ENCODE peak calls at places on chromosomes 12 and 14, in five cellular contexts. K is IMR-90, J is HepG2, O is A549, Q is K562. S is an unnamed sample.

GRCh38 chr14:37147310-37147875 is 25.0 kb downstream of the SLC25A21 start:
- DNase-seq in K (no peak), J (no peak), O (no peak), Q (no peak), S (no peak)

GRCh38 chr12:54126696-54127537 is 61.9 kb downstream of the SMUG1 start:
- DNase-seq in K (no peak), J (no peak), O (no peak), Q (no peak), S (peak)

GRCh38 chr12:131087991-131088700 is 134.4 kb downstream of the ADGRD1 start:
- DNase-seq in K (no peak), J (no peak), O (no peak), Q (no peak), S (peak)

GRCh38 chr12:68040450-68041075 is 51.3 kb downstream of the IFNG-AS1 start:
- DNase-seq in K (peak), J (peak), O (peak), Q (peak), S (peak)

GRCh38 chr14:35121026-35121886 is 534 bp downstream of the PPP2R3C start:
- DNase-seq in K (no peak), J (no peak), O (no peak), Q (peak), S (no peak)

GRCh38 chr14:24080888-24081738 is 9.8 kb downstream of the CPNE6 start:
- DNase-seq in K (no peak), J (peak), O (peak), Q (peak), S (peak)

GRCh38 chr12:80441921-80442320 is 2.1 kb upstream of the PTPRQ start:
- DNase-seq in K (peak), J (no peak), O (no peak), Q (no peak), S (no peak)

GRCh38 chr12:77247542-77247941 is 182.2 kb upstream of the E2F7 start:
- DNase-seq in K (no peak), J (no peak), O (no peak), Q (no peak), S (no peak)

GRCh38 chr12:43004908-43005307 is 415.4 kb upstream of the PRICKLE1 start:
- DNase-seq in K (no peak), J (no peak), O (no peak), Q (no peak), S (no peak)

GRCh38 chr14:104114421-104115130 is 23.8 kb upstream of the KIF26A start:
- DNase-seq in K (no peak), J (no peak), O (no peak), Q (no peak), S (no peak)

GRCh38 chr14:54194501-54194900 is 202.3 kb upstream of the CDKN3 start:
- DNase-seq in K (no peak), J (no peak), O (no peak), Q (no peak), S (no peak)

GRCh38 chr14:94173471-94173884 is 644 bp upstream of the PPP4R4 start:
- DNase-seq in K (no peak), J (no peak), O (no peak), Q (peak), S (peak)

GRCh38 chr12:3081886-3082285 is 4.7 kb downstream of the TSPAN9 start:
- DNase-seq in K (peak), J (no peak), O (no peak), Q (no peak), S (no peak)

GRCh38 chr14:72644758-72645489 is 249.0 kb downstream of the DPF3 start:
- DNase-seq in K (peak), J (no peak), O (peak), Q (no peak), S (no peak)

GRCh38 chr14:100291305-100292075 is 14.8 kb downstream of the SLC25A29 start:
- DNase-seq in K (no peak), J (no peak), O (no peak), Q (no peak), S (peak)

GRCh38 chr14:40218282-40218941 is 786.2 kb upstream of the FBXO33 start:
- DNase-seq in K (no peak), J (no peak), O (no peak), Q (no peak), S (no peak)

GRCh38 chr14:46322076-46322475 is 329.5 kb downstream of the RPL10L start:
- DNase-seq in K (no peak), J (no peak), O (no peak), Q (no peak), S (no peak)

GRCh38 chr12:110590806-110591326 is 7.7 kb upstream of the PPTC7 start:
- DNase-seq in K (peak), J (peak), O (no peak), Q (no peak), S (no peak)

GRCh38 chr12:88142610-88142991 is 494 bp downstream of the TMTC3 start:
- DNase-seq in K (no peak), J (peak), O (peak), Q (no peak), S (peak)

GRCh38 chr12:11814362-11814761 is 164.9 kb downstream of the ETV6 start:
- DNase-seq in K (peak), J (peak), O (no peak), Q (no peak), S (no peak)

GRCh38 chr12:56451147-56451546 is 1.9 kb upstream of the TIMELESS start:
- DNase-seq in K (no peak), J (no peak), O (no peak), Q (no peak), S (no peak)

GRCh38 chr12:29039013-29039412 is 110.1 kb upstream of the FAR2 start:
- DNase-seq in K (peak), J (no peak), O (no peak), Q (no peak), S (no peak)

GRCh38 chr12:49440031-49440430 is 72.8 kb downstream of the SPATS2 start:
- DNase-seq in K (peak), J (peak), O (no peak), Q (no peak), S (no peak)

GRCh38 chr14:90388437-90388836 is 8.4 kb upstream of the CALM1 start:
- DNase-seq in K (peak), J (no peak), O (peak), Q (peak), S (peak)

GRCh38 chr14:36443374-36443773 is 76.7 kb downstream of the NKX2-1 start:
- DNase-seq in K (no peak), J (no peak), O (no peak), Q (no peak), S (no peak)

GRCh38 chr12:82904219-82904795 is 217.6 kb downstream of the TMTC2 start:
- DNase-seq in K (peak), J (no peak), O (no peak), Q (no peak), S (no peak)

GRCh38 chr14:92160619-92161018 is 38.9 kb downstream of the CPSF2 start:
- DNase-seq in K (peak), J (no peak), O (peak), Q (no peak), S (no peak)

GRCh38 chr14:22781606-22782000 is 15.1 kb downstream of the OXA1L start:
- DNase-seq in K (peak), J (no peak), O (no peak), Q (no peak), S (no peak)

GRCh38 chr12:132403636-132404434 is 74.4 kb upstream of the GALNT9 start:
- DNase-seq in K (no peak), J (no peak), O (no peak), Q (no peak), S (peak)

GRCh38 chr12:47244730-47245285 is 165.0 kb upstream of the AMIGO2 start:
- DNase-seq in K (no peak), J (no peak), O (no peak), Q (peak), S (no peak)

GRCh38 chr12:15583804-15584203 is 205.4 kb downstream of the EPS8 start:
- DNase-seq in K (no peak), J (no peak), O (no peak), Q (no peak), S (no peak)

GRCh38 chr12:76470028-76470939 is 89.3 kb downstream of the OSBPL8 start:
- DNase-seq in K (peak), J (no peak), O (peak), Q (peak), S (no peak)

DNA sequence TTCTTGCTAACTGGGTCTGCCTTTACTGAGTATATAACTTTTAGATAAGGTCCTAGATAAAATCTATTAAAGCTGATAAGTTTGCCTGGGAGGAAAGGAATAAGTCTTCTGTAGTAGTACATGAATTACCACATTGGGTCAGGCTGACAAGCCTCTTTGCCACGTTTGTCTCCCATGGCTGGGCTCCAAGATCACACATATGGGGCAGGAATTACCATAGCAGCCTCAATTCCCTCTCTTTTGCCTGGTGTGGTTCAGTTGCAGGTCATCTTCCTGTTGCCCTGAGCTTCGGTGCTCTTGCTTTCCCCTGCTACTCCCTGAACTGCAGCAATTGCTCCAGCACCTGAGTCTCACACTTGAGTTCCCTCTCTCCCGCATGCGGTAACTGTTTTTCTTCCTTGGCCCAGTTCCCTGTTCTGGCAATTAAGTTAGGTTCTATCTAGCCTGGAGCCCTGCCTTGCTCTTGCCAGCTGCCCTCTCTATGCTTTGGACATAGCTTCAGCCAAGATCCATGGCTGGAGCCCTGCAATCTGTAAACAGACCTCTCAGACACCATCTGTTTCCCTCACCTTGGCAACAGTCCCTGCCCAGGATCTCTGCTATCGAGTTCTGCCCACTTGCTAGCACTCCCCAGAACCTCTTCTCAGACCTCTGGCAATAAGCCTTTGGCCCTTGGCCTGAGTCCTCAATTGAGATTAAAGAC is 5.8 kb upstream of the GLT8D2 start:
- DNase-seq in K (peak), J (no peak), O (no peak), Q (no peak), S (no peak)
- TF ChIP-seq USF2 in K (no peak), J (no peak), O (no peak), Q (no peak), S (no peak)

DNA sequence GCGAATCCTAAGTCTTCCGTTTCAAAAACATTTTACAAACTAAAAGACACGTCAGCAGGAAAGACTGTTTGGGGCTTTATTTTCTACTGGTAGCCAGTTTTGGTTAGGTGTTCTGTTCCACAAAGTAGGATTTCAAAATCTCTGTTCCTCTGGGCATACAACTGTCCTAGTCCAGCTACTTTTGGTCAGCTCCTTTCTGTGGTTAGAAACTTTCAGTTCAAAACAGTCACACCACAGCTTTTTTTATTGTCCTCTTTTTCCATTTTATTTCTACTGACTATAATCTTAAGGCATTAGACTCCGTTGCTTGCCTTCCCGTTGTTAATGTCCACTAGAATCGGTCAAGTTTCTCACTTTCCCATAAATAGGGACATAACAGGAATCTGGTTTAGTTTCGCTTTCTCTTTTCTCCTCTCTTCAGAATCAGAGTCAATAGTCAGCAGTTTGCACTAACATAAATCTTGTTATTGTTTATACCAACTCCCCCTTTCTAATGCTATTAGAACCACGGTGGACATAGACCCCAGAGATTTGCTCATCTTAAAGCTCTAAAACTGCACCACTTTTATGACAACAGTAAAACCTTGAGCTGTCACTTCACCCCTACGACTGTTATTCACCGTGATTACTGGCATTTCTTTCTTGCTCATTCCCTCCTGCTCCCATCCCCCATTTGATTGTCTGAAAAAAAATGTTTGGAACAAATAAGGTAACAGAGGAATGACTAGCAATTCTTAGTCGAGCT is 41.5 kb upstream of the NPAS3 start:
- DNase-seq in K (peak), J (peak), O (no peak), Q (no peak), S (no peak)
- TF ChIP-seq USF2 in K (no peak), J (no peak), O (no peak), Q (no peak), S (no peak)

GRCh38 chr12:107567871-107568619 is 117.6 kb upstream of the PWP1 start:
- DNase-seq in K (no peak), J (no peak), O (no peak), Q (no peak), S (no peak)
- TF ChIP-seq USF2 in K (no peak), J (no peak), O (no peak), Q (no peak), S (no peak)

DNA sequence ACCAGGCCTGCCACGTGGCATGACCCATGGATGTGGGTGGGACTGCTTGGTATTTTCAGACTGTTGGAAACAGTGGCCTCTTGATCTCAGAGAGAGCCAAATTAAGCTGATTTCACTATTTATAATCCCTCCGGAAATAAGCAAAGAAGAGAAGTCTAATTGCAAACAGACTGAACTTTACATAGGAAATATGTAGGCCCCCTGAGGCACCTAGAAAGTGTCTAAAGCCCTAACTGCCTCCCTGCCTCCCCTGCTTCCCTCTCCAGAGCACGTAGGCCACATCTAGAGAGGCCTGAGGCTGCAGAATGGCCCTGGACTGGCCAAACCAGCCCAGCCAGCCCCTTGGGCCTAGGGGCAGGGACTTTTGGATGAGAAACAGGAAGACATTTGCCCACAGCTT is 123.8 kb downstream of the ZFP36L1 start:
- DNase-seq in K (no peak), J (no peak), O (no peak), Q (no peak), S (no peak)
- TF ChIP-seq USF2 in K (no peak), J (no peak), O (no peak), Q (no peak), S (no peak)

DNA sequence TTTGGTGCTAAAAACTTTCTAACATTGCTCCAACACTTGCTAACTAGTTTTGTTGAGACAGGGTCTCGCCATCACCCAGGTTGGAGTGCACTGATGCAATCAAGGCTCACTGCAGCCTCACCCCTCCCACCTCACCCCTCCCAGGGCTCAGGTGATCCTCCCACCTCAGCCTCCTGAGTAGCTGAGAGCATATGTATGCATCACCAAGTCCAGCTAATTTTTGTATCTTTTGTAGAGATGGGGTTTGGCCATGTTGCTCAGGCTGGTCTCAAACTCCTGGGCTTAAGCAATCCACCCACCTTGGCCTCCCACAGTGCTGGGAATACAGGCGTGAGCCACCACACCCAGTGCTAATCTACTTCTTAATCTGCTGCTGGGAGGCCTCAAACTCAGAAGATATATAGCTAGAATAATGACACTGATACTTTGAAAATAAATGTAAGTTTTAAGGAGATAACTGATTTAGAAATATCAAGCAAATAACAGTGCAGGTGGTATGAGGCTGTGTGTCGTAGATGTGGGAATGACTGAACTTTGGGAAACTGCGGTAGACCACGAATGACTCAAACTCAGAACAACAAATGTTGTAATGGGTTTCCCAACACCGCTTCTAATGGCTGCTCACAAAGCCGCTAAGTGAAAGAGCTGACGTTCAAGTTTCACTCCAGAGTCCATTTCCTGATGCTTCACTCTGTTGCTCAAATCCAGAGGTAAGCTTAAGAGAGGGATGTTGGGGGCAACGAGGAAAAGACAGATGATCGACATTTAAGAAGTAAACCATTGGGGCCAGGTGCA is 10.0 kb downstream of the TMCC3 start:
- DNase-seq in K (peak), J (no peak), O (no peak), Q (no peak), S (no peak)
- TF ChIP-seq USF2 in K (no peak), J (no peak), O (no peak), Q (no peak), S (no peak)

GRCh38 chr12:14367097-14367661 is 1.7 kb downstream of the ATF7IP start:
- DNase-seq in K (peak), J (peak), O (peak), Q (peak), S (no peak)
- TF ChIP-seq USF2 in K (no peak), J (no peak), O (no peak), Q (no peak), S (no peak)

GRCh38 chr14:21476925-21477681 is at the start of the genes RAB2B and TOX4:
- DNase-seq in K (peak), J (peak), O (peak), Q (peak), S (peak)

GRCh38 chr14:21475767-21476525 is 813 bp downstream of the RAB2B start:
- DNase-seq in K (no peak), J (peak), O (no peak), Q (peak), S (no peak)

DNA sequence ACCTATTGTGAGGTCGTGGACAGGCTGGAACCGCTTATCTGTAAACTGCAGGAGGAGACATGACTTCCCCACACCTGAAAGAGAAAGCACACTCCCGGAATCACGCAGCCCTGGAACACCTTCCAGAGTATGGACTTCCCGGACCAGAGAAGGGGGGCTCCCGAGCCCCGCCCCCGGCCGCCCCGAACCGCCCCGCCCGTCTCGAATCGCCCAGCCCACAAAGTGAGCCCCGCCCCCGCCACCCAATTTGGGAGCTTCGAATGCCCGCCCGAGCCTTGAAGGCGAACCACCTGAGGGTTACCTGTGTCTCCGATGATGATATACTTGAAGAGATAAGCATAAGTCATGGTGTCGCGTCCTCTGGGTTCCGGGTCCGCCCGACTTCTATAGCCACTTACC is 234 bp downstream of the RAB2B start:
- DNase-seq in K (no peak), J (peak), O (no peak), Q (peak), S (peak)
- TF ChIP-seq USF2 in K (no peak), J (no peak), O (no peak), Q (no peak), S (no peak)

DNA sequence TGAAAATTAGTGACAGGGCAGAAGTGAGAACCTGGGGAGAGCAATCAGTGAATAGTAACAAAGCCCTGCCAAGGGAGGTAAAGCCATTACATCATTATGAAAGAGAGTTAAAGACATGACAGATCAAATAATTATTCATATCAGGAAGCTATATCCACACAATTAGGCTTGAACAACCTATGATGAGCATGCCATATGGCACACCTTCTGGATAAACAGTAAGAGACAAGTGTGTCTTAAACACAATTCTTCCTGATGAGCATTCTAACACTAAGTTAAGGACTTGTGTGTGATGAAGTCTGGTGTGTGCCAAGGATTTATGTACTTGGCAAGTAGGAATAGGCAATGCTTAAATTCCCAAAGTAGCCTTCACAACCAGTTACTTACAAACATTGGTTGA is 76.1 kb downstream of the GALNT4 start:
- DNase-seq in K (no peak), J (no peak), O (no peak), Q (no peak), S (no peak)
- TF ChIP-seq USF2 in K (no peak), J (no peak), O (no peak), Q (no peak), S (no peak)

GRCh38 chr14:55451398-55451797 is 11.0 kb upstream of the TBPL2 start:
- DNase-seq in K (peak), J (no peak), O (no peak), Q (no peak), S (no peak)
- TF ChIP-seq USF2 in K (no peak), J (no peak), O (no peak), Q (no peak), S (no peak)

GRCh38 chr12:52434096-52434733 is at the start of gene KRT75:
- DNase-seq in K (no peak), J (no peak), O (no peak), Q (no peak), S (no peak)
- TF ChIP-seq USF2 in K (no peak), J (no peak), O (no peak), Q (no peak), S (no peak)